ENCODE peak calls at places on chromosomes 3 and 15, in seven cellular contexts. A is heart left ventricle; Q is neuronal stem cell; B is caudate nucleus; M is RWPE1; S is cardiac muscle cell; H is CD8-positive, alpha-beta memory T cell. V is an unnamed sample.

GRCh38 chr3:129016725-129017530 is 15.8 kb downstream of the EFCC1 start:
- DNase-seq in A (peak), Q (no peak), B (no peak), M (no peak), S (peak), H (no peak), V (no peak)

GRCh38 chr3:122101646-122102045 is 46.5 kb downstream of the CD86 start:
- DNase-seq in A (no peak), Q (peak), B (peak), M (peak), S (peak), H (no peak), V (no peak)

GRCh38 chr3:45688882-45689786 is at the start of gene SACM1L:
- DNase-seq in A (peak), Q (peak), B (peak), M (peak), S (peak), H (peak), V (peak)

GRCh38 chr3:42545284-42545900 is 36.4 kb downstream of the SEC22C start:
- DNase-seq in A (no peak), Q (no peak), B (no peak), M (no peak), S (no peak), H (no peak), V (no peak)

GRCh38 chr15:99251436-99251821 is at the start of gene LRRC28:
- DNase-seq in A (no peak), Q (no peak), B (no peak), M (no peak), S (no peak), H (no peak), V (no peak)

GRCh38 chr3:99323940-99324339 is 314.5 kb upstream of the COL8A1 start:
- DNase-seq in A (no peak), Q (no peak), B (no peak), M (no peak), S (no peak), H (no peak), V (no peak)

GRCh38 chr15:51647128-51647562 is 24.6 kb upstream of the DMXL2 start:
- DNase-seq in A (peak), Q (no peak), B (no peak), M (peak), S (peak), H (no peak), V (peak)

GRCh38 chr3:112446343-112446742 is 52.9 kb downstream of the BTLA start:
- DNase-seq in A (no peak), Q (peak), B (no peak), M (no peak), S (peak), H (no peak), V (no peak)

GRCh38 chr3:150236683-150237082 is 171.4 kb upstream of the TSC22D2 start:
- DNase-seq in A (no peak), Q (no peak), B (no peak), M (no peak), S (peak), H (no peak), V (no peak)

GRCh38 chr3:1087066-1087555 is 5.7 kb upstream of the CNTN6 start:
- DNase-seq in A (no peak), Q (no peak), B (no peak), M (peak), S (peak), H (no peak), V (no peak)

GRCh38 chr3:143363276-143363675 is 243.7 kb downstream of the CHST2 start:
- DNase-seq in A (no peak), Q (no peak), B (no peak), M (no peak), S (peak), H (no peak), V (no peak)

GRCh38 chr3:136336329-136337100 is 86.4 kb downstream of the PCCB start:
- DNase-seq in A (no peak), Q (no peak), B (no peak), M (no peak), S (no peak), H (no peak), V (no peak)

GRCh38 chr3:185925353-185925752 is 12.5 kb downstream of the TRA2B start:
- DNase-seq in A (no peak), Q (no peak), B (no peak), M (no peak), S (no peak), H (no peak), V (no peak)
- H3K27ac ChIP-seq in A (no peak), Q (no peak), B (no peak), M (no peak), S (no peak), H (no peak), V (no peak)

GRCh38 chr3:20645340-20645739 is 459.3 kb upstream of the SGO1 start:
- DNase-seq in A (no peak), Q (no peak), B (no peak), M (no peak), S (no peak), H (no peak), V (no peak)
- H3K27ac ChIP-seq in A (no peak), Q (no peak), B (no peak), M (no peak), S (no peak), H (no peak), V (no peak)

DNA sequence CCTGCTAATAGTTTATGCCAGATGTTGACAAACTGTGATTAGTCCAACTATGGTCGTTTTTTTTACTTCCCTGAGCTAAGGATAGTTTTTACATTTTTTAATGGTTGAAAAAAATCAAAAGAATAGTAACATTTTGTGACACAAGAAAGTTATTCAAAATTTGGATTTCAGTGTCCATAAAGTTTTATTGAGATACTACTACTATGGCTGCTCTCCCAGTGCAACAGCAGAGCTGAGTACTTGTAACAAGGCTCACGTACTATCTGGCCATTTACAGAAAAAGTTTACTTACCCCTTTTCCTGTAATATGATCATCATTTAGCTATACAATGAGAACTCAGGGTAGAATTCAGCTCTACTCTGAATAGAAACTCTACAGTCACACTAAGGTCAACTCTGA is 11.5 kb upstream of the TMEM62 start:
- DNase-seq in A (no peak), Q (no peak), B (no peak), M (no peak), S (no peak), H (no peak), V (no peak)
- H3K27ac ChIP-seq in A (no peak), Q (no peak), B (peak), M (no peak), S (no peak), H (no peak), V (no peak)

DNA sequence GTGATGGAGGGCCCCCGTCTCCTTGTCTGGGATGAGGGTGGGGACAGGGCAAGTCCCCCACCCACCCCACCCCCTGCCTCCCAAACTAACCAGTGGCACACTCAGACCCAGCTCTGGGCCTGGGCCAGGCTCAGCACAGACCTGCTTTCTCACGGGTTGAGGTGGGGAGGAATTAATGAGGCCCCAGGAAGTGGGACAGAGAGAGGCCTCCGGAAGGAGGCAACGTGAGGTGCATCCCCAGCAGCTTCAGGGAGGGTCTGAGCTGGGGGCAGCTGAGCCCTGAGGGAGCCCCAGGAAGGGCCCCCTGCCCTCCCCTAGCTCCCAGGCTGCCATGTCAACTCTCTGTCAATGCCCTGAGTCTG is 15.0 kb upstream of the GNAI2 start:
- DNase-seq in A (no peak), Q (no peak), B (no peak), M (no peak), S (no peak), H (no peak), V (no peak)
- H3K27ac ChIP-seq in A (no peak), Q (no peak), B (peak), M (peak), S (no peak), H (no peak), V (peak)

GRCh38 chr3:175431396-175431795 is 572.3 kb downstream of the NAALADL2 start:
- DNase-seq in A (no peak), Q (no peak), B (no peak), M (no peak), S (peak), H (no peak), V (no peak)
- H3K27ac ChIP-seq in A (no peak), Q (no peak), B (no peak), M (no peak), S (no peak), H (no peak), V (no peak)

V was measured in substantia nigra.